ENCODE peak calls at places on chromosomes 16 and 17, in eight cellular contexts. One of them, this sample, is unnamed.

GRCh38 chr16:82157836-82158235 is 12.2 kb downstream of the MPHOSPH6 start:
- DNase-seq in A549: no peak
- DNase-seq in neural progenitor cell: no peak
- DNase-seq in IMR-90: no peak
- DNase-seq in MM.1S: peak; percentile 85
- DNase-seq in mammary epithelial cell: no peak
- DNase-seq in OCI-LY7: no peak
- DNase-seq in SK-N-SH: no peak
- DNase-seq in this sample: no peak

GRCh38 chr17:66791337-66791736 is 43.6 kb upstream of the CACNG5 start:
- DNase-seq in A549: no peak
- DNase-seq in neural progenitor cell: no peak
- DNase-seq in IMR-90: no peak
- DNase-seq in MM.1S: no peak
- DNase-seq in mammary epithelial cell: no peak
- DNase-seq in OCI-LY7: no peak
- DNase-seq in SK-N-SH: no peak
- DNase-seq in this sample: no peak

GRCh38 chr16:22641030-22641671 is 130.5 kb downstream of the NPIPB5 start:
- DNase-seq in A549: peak; percentile 17
- DNase-seq in neural progenitor cell: peak; percentile 73
- DNase-seq in IMR-90: peak; percentile 49
- DNase-seq in MM.1S: peak; percentile 51
- DNase-seq in mammary epithelial cell: peak; percentile 60
- DNase-seq in OCI-LY7: peak; percentile 30
- DNase-seq in SK-N-SH: no peak
- DNase-seq in this sample: peak; percentile 42

GRCh38 chr16:55471448-55472097 is 7.4 kb upstream of the MMP2 start:
- DNase-seq in A549: peak; percentile 55
- DNase-seq in neural progenitor cell: no peak
- DNase-seq in IMR-90: peak; percentile 92
- DNase-seq in MM.1S: no peak
- DNase-seq in mammary epithelial cell: peak; percentile 77
- DNase-seq in OCI-LY7: no peak
- DNase-seq in SK-N-SH: no peak
- DNase-seq in this sample: peak; percentile 68

GRCh38 chr17:64739316-64740058 is 77.4 kb upstream of the SMURF2 start:
- DNase-seq in A549: no peak
- DNase-seq in neural progenitor cell: peak; percentile 20
- DNase-seq in IMR-90: peak; percentile 84
- DNase-seq in MM.1S: no peak
- DNase-seq in mammary epithelial cell: peak; percentile 42
- DNase-seq in OCI-LY7: no peak
- DNase-seq in SK-N-SH: no peak
- DNase-seq in this sample: no peak

GRCh38 chr17:64448665-64449512 is at the start of gene MILR1:
- DNase-seq in A549: peak; percentile 75
- DNase-seq in neural progenitor cell: no peak
- DNase-seq in IMR-90: peak; percentile 65
- DNase-seq in MM.1S: peak; percentile 21
- DNase-seq in mammary epithelial cell: peak; percentile 72
- DNase-seq in OCI-LY7: peak; percentile 92
- DNase-seq in SK-N-SH: no peak
- DNase-seq in this sample: no peak

GRCh38 chr16:53775821-53776431 is 72.0 kb downstream of the FTO start:
- DNase-seq in A549: peak; percentile 88
- DNase-seq in neural progenitor cell: peak; percentile 19
- DNase-seq in IMR-90: peak; percentile 91
- DNase-seq in MM.1S: no peak
- DNase-seq in mammary epithelial cell: peak; percentile 85
- DNase-seq in OCI-LY7: no peak
- DNase-seq in SK-N-SH: no peak
- DNase-seq in this sample: peak; percentile 56

GRCh38 chr17:2183346-2183745 is 120.2 kb downstream of the SMG6 start:
- DNase-seq in A549: no peak
- DNase-seq in neural progenitor cell: no peak
- DNase-seq in IMR-90: peak; percentile 81
- DNase-seq in MM.1S: no peak
- DNase-seq in mammary epithelial cell: no peak
- DNase-seq in OCI-LY7: no peak
- DNase-seq in SK-N-SH: no peak
- DNase-seq in this sample: no peak

GRCh38 chr16:65663774-65664173 is 541.9 kb upstream of the CDH11 start:
- DNase-seq in A549: no peak
- DNase-seq in neural progenitor cell: no peak
- DNase-seq in IMR-90: no peak
- DNase-seq in MM.1S: no peak
- DNase-seq in mammary epithelial cell: no peak
- DNase-seq in OCI-LY7: no peak
- DNase-seq in SK-N-SH: no peak
- DNase-seq in this sample: no peak

GRCh38 chr16:65666132-65666869 is 544.4 kb upstream of the CDH11 start:
- DNase-seq in A549: no peak
- DNase-seq in neural progenitor cell: peak; percentile 5
- DNase-seq in IMR-90: no peak
- DNase-seq in MM.1S: no peak
- DNase-seq in mammary epithelial cell: peak; percentile 19
- DNase-seq in OCI-LY7: no peak
- DNase-seq in SK-N-SH: no peak
- DNase-seq in this sample: no peak

GRCh38 chr16:65661451-65661850 is 539.6 kb upstream of the CDH11 start:
- DNase-seq in A549: no peak
- DNase-seq in neural progenitor cell: no peak
- DNase-seq in IMR-90: no peak
- DNase-seq in MM.1S: no peak
- DNase-seq in mammary epithelial cell: no peak
- DNase-seq in OCI-LY7: no peak
- DNase-seq in SK-N-SH: no peak
- DNase-seq in this sample: no peak

GRCh38 chr16:65662236-65662635 is 540.4 kb upstream of the CDH11 start:
- DNase-seq in A549: no peak
- DNase-seq in neural progenitor cell: no peak
- DNase-seq in IMR-90: no peak
- DNase-seq in MM.1S: no peak
- DNase-seq in mammary epithelial cell: no peak
- DNase-seq in OCI-LY7: no peak
- DNase-seq in SK-N-SH: peak; percentile 71
- DNase-seq in this sample: no peak

GRCh38 chr16:65667013-65667578 is 545.2 kb upstream of the CDH11 start:
- DNase-seq in A549: no peak
- DNase-seq in neural progenitor cell: peak; percentile 72
- DNase-seq in IMR-90: peak; percentile 28
- DNase-seq in MM.1S: no peak
- DNase-seq in mammary epithelial cell: no peak
- DNase-seq in OCI-LY7: peak; percentile 48
- DNase-seq in SK-N-SH: no peak
- DNase-seq in this sample: no peak
- TF ChIP-seq CTCF in A549: no peak
- TF ChIP-seq CTCF in neural progenitor cell: peak; percentile 49
- TF ChIP-seq CTCF in IMR-90: no peak
- TF ChIP-seq CTCF in MM.1S: no peak
- TF ChIP-seq CTCF in mammary epithelial cell: no peak
- TF ChIP-seq CTCF in OCI-LY7: peak; percentile 59
- TF ChIP-seq CTCF in SK-N-SH: peak; percentile 30
- TF ChIP-seq CTCF in this sample: peak; percentile 26

GRCh38 chr17:43438626-43439529 is 40.1 kb downstream of the ARL4D start:
- DNase-seq in A549: no peak
- DNase-seq in neural progenitor cell: peak; percentile 43
- DNase-seq in IMR-90: peak; percentile 44
- DNase-seq in MM.1S: no peak
- DNase-seq in mammary epithelial cell: no peak
- DNase-seq in OCI-LY7: no peak
- DNase-seq in SK-N-SH: no peak
- DNase-seq in this sample: no peak

GRCh38 chr17:43430936-43431649 is 32.3 kb downstream of the ARL4D start:
- DNase-seq in A549: no peak
- DNase-seq in neural progenitor cell: peak; percentile 8
- DNase-seq in IMR-90: no peak
- DNase-seq in MM.1S: no peak
- DNase-seq in mammary epithelial cell: no peak
- DNase-seq in OCI-LY7: no peak
- DNase-seq in SK-N-SH: no peak
- DNase-seq in this sample: no peak

GRCh38 chr17:43437756-43438155 is 39.0 kb downstream of the ARL4D start:
- DNase-seq in A549: no peak
- DNase-seq in neural progenitor cell: no peak
- DNase-seq in IMR-90: no peak
- DNase-seq in MM.1S: no peak
- DNase-seq in mammary epithelial cell: no peak
- DNase-seq in OCI-LY7: no peak
- DNase-seq in SK-N-SH: no peak
- DNase-seq in this sample: no peak

GRCh38 chr17:43431741-43432523 is 33.1 kb downstream of the ARL4D start:
- DNase-seq in A549: no peak
- DNase-seq in neural progenitor cell: peak; percentile 11
- DNase-seq in IMR-90: peak; percentile 37
- DNase-seq in MM.1S: no peak
- DNase-seq in mammary epithelial cell: no peak
- DNase-seq in OCI-LY7: no peak
- DNase-seq in SK-N-SH: no peak
- DNase-seq in this sample: no peak

DNA sequence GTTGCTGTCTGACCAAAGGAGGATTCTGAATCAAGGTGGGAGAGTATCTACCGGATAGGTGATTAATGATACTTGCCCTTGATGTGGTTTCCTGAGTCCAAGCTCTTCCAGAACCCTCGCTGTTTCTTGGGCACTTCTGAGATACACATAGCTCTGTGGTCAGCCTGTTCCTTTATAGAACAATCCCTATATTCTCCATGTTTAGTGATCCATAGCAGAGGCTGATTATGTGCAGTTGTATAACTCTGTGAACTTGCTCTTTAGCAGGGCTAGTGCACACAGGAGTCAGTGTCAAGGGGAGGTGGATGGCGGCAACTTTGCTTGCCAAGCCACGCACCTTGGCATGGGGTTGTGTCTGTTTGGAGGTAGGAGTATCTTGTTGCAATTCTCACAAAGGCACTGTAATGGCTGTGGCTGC is 36.1 kb downstream of the ARL4D start:
- DNase-seq in A549: no peak
- DNase-seq in neural progenitor cell: no peak
- DNase-seq in IMR-90: no peak
- DNase-seq in MM.1S: no peak
- DNase-seq in mammary epithelial cell: peak; percentile 92
- DNase-seq in OCI-LY7: no peak
- DNase-seq in SK-N-SH: no peak
- DNase-seq in this sample: no peak
- H3K4me2 ChIP-seq in A549: no peak overlapping the region
- H3K4me2 ChIP-seq in neural progenitor cell: no peak overlapping the region
- H3K4me2 ChIP-seq in IMR-90: no peak overlapping the region
- H3K4me2 ChIP-seq in MM.1S: no peak overlapping the region
- H3K4me2 ChIP-seq in mammary epithelial cell: peak overlapping the region; percentile 32
- H3K4me2 ChIP-seq in OCI-LY7: no peak overlapping the region
- H3K4me2 ChIP-seq in SK-N-SH: no peak overlapping the region
- H3K4me2 ChIP-seq in this sample: no peak overlapping the region

GRCh38 chr17:17783121-17783824 is 53.5 kb downstream of the SREBF1 start:
- DNase-seq in A549: no peak
- DNase-seq in neural progenitor cell: peak; percentile 88
- DNase-seq in IMR-90: no peak
- DNase-seq in MM.1S: peak; percentile 71
- DNase-seq in mammary epithelial cell: peak; percentile 50
- DNase-seq in OCI-LY7: peak; percentile 93
- DNase-seq in SK-N-SH: peak; percentile 76
- DNase-seq in this sample: no peak

GRCh38 chr17:17781591-17782424 is 55.0 kb downstream of the SREBF1 start:
- DNase-seq in A549: peak; percentile 51
- DNase-seq in neural progenitor cell: peak; percentile 78
- DNase-seq in IMR-90: peak; percentile 52
- DNase-seq in MM.1S: no peak
- DNase-seq in mammary epithelial cell: no peak
- DNase-seq in OCI-LY7: no peak
- DNase-seq in SK-N-SH: peak; percentile 81
- DNase-seq in this sample: no peak

GRCh38 chr17:17782425-17783120 is 54.2 kb downstream of the SREBF1 start:
- DNase-seq in A549: no peak
- DNase-seq in neural progenitor cell: peak; percentile 72
- DNase-seq in IMR-90: no peak
- DNase-seq in MM.1S: no peak
- DNase-seq in mammary epithelial cell: no peak
- DNase-seq in OCI-LY7: peak; percentile 52
- DNase-seq in SK-N-SH: peak; percentile 75
- DNase-seq in this sample: no peak

GRCh38 chr17:17779015-17779611 is 57.7 kb downstream of the SREBF1 start:
- DNase-seq in A549: no peak
- DNase-seq in neural progenitor cell: no peak
- DNase-seq in IMR-90: no peak
- DNase-seq in MM.1S: no peak
- DNase-seq in mammary epithelial cell: no peak
- DNase-seq in OCI-LY7: no peak
- DNase-seq in SK-N-SH: peak; percentile 60
- DNase-seq in this sample: no peak

GRCh38 chr17:17780941-17781590 is 55.7 kb downstream of the SREBF1 start:
- DNase-seq in A549: peak; percentile 55
- DNase-seq in neural progenitor cell: peak; percentile 88
- DNase-seq in IMR-90: peak; percentile 65
- DNase-seq in MM.1S: no peak
- DNase-seq in mammary epithelial cell: no peak
- DNase-seq in OCI-LY7: no peak
- DNase-seq in SK-N-SH: peak; percentile 54
- DNase-seq in this sample: no peak
- TF ChIP-seq CTCF in A549: no peak
- TF ChIP-seq CTCF in neural progenitor cell: peak; percentile 54
- TF ChIP-seq CTCF in IMR-90: peak; percentile 41
- TF ChIP-seq CTCF in MM.1S: no peak
- TF ChIP-seq CTCF in mammary epithelial cell: peak; percentile 26
- TF ChIP-seq CTCF in OCI-LY7: no peak
- TF ChIP-seq CTCF in SK-N-SH: peak; percentile 33
- TF ChIP-seq CTCF in this sample: peak; percentile 41

GRCh38 chr17:45918241-45918745 is 23.9 kb downstream of the MAPT start:
- DNase-seq in A549: no peak
- DNase-seq in neural progenitor cell: no peak
- DNase-seq in IMR-90: no peak
- DNase-seq in MM.1S: no peak
- DNase-seq in mammary epithelial cell: no peak
- DNase-seq in OCI-LY7: no peak
- DNase-seq in SK-N-SH: no peak
- DNase-seq in this sample: no peak

GRCh38 chr17:45915263-45915662 is 20.9 kb downstream of the MAPT start:
- DNase-seq in A549: no peak
- DNase-seq in neural progenitor cell: no peak
- DNase-seq in IMR-90: no peak
- DNase-seq in MM.1S: no peak
- DNase-seq in mammary epithelial cell: no peak
- DNase-seq in OCI-LY7: no peak
- DNase-seq in SK-N-SH: no peak
- DNase-seq in this sample: no peak

GRCh38 chr17:45917081-45917480 is 22.7 kb downstream of the MAPT start:
- DNase-seq in A549: no peak
- DNase-seq in neural progenitor cell: no peak
- DNase-seq in IMR-90: no peak
- DNase-seq in MM.1S: no peak
- DNase-seq in mammary epithelial cell: no peak
- DNase-seq in OCI-LY7: no peak
- DNase-seq in SK-N-SH: no peak
- DNase-seq in this sample: no peak

GRCh38 chr17:45920083-45920482 is 25.7 kb downstream of the MAPT start:
- DNase-seq in A549: no peak
- DNase-seq in neural progenitor cell: no peak
- DNase-seq in IMR-90: no peak
- DNase-seq in MM.1S: no peak
- DNase-seq in mammary epithelial cell: no peak
- DNase-seq in OCI-LY7: no peak
- DNase-seq in SK-N-SH: no peak
- DNase-seq in this sample: no peak

DNA sequence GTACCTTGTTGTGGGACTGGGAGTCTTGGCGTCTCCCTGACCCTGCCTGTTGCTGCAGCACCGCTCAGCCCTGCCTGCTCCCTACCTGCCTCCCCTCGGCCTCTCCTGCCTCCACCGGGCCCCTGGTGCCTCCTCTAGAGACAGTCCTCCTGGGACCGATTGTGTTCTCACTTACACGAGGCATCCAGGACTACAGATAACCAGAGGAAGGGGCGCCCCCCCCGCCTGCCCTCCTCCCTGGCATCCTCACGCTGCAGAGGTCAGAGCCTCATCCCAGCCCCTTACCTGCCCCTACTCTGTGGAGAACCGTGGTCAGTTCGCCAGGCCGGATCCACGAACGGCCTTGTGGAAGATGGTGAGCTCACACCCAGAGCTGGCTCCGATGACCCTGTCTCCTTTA is 24.8 kb downstream of the MAPT start:
- DNase-seq in A549: no peak
- DNase-seq in neural progenitor cell: no peak
- DNase-seq in IMR-90: no peak
- DNase-seq in MM.1S: no peak
- DNase-seq in mammary epithelial cell: no peak
- DNase-seq in OCI-LY7: no peak
- DNase-seq in SK-N-SH: no peak
- DNase-seq in this sample: no peak
- H3K4me2 ChIP-seq in A549: no peak overlapping the region
- H3K4me2 ChIP-seq in neural progenitor cell: no peak overlapping the region
- H3K4me2 ChIP-seq in IMR-90: no peak overlapping the region
- H3K4me2 ChIP-seq in MM.1S: no peak overlapping the region
- H3K4me2 ChIP-seq in mammary epithelial cell: no peak overlapping the region
- H3K4me2 ChIP-seq in OCI-LY7: no peak overlapping the region
- H3K4me2 ChIP-seq in SK-N-SH: no peak overlapping the region
- H3K4me2 ChIP-seq in this sample: no peak overlapping the region